ENCODE peak calls at places on chromosomes 2 and 18, in eight cellular contexts. C, Q, W, P, M, H, A and Y are unnamed samples.

GRCh38 chr2:219441451-219442205 is 7.0 kb downstream of the SPEG start:
- DNase-seq in C (no peak), Q (peak; percentile 39), W (no peak), P (peak; percentile 85), M (peak; percentile 77), H (peak; percentile 77), A (peak; percentile 55), Y (peak; percentile 53)

GRCh38 chr2:26850002-26850431 is 2.1 kb downstream of the DPYSL5 start:
- DNase-seq in C (no peak), Q (no peak), W (no peak), P (no peak), M (no peak), H (peak; percentile 68), A (no peak), Y (no peak)

GRCh38 chr2:64104944-64105343 is 39.3 kb downstream of the PELI1 start:
- DNase-seq in C (no peak), Q (no peak), W (no peak), P (no peak), M (no peak), H (no peak), A (peak; percentile 15), Y (peak; percentile 35)

GRCh38 chr2:60552096-60552850 is 1.2 kb downstream of the BCL11A start:
- DNase-seq in C (no peak), Q (no peak), W (no peak), P (peak; percentile 65), M (no peak), H (peak; percentile 78), A (peak; percentile 45), Y (no peak)

GRCh38 chr2:98936133-98936916 is at the start of gene CRACDL:
- DNase-seq in C (no peak), Q (no peak), W (no peak), P (no peak), M (peak; percentile 79), H (peak; percentile 83), A (peak; percentile 32), Y (no peak)

GRCh38 chr2:32250290-32250689 is 14.4 kb downstream of the NLRC4 start:
- DNase-seq in C (no peak), Q (no peak), W (no peak), P (no peak), M (no peak), H (no peak), A (no peak), Y (no peak)

GRCh38 chr2:9330639-9331270 is 92.6 kb downstream of the ITGB1BP1 start:
- DNase-seq in C (no peak), Q (no peak), W (no peak), P (peak; percentile 66), M (no peak), H (no peak), A (no peak), Y (no peak)

GRCh38 chr2:39851691-39852110 is 72.6 kb upstream of the THUMPD2 start:
- DNase-seq in C (no peak), Q (no peak), W (no peak), P (no peak), M (peak; percentile 77), H (peak; percentile 53), A (peak; percentile 28), Y (peak; percentile 68)

GRCh38 chr2:98691307-98691706 is 39.6 kb downstream of the MGAT4A start:
- DNase-seq in C (no peak), Q (no peak), W (no peak), P (no peak), M (no peak), H (no peak), A (peak; percentile 68), Y (no peak)

GRCh38 chr2:227853204-227853629 is 18.2 kb upstream of the DAW1 start:
- DNase-seq in C (no peak), Q (no peak), W (no peak), P (no peak), M (no peak), H (no peak), A (peak; percentile 85), Y (peak; percentile 99)

GRCh38 chr18:44731866-44732555 is 51.3 kb downstream of the SETBP1 start:
- DNase-seq in C (no peak), Q (no peak), W (no peak), P (no peak), M (no peak), H (no peak), A (peak; percentile 59), Y (peak; percentile 53)

GRCh38 chr2:232658217-232658785 is 24.9 kb downstream of the EFHD1 start:
- DNase-seq in C (peak; percentile 16), Q (no peak), W (no peak), P (no peak), M (no peak), H (no peak), A (peak; percentile 19), Y (no peak)

GRCh38 chr2:159073256-159073655 is 104.8 kb downstream of the TANC1 start:
- DNase-seq in C (no peak), Q (no peak), W (no peak), P (no peak), M (no peak), H (no peak), A (peak; percentile 60), Y (peak; percentile 79)

GRCh38 chr18:9137168-9138066 is 836 bp downstream of the ANKRD12 start:
- DNase-seq in C (peak; percentile 22), Q (peak; percentile 52), W (peak; percentile 44), P (peak; percentile 86), M (peak; percentile 90), H (peak; percentile 91), A (peak; percentile 72), Y (peak; percentile 90)

GRCh38 chr18:9135081-9135911 is 1.3 kb upstream of the ANKRD12 start:
- DNase-seq in C (no peak), Q (no peak), W (no peak), P (no peak), M (peak; percentile 32), H (no peak), A (no peak), Y (no peak)

GRCh38 chr18:9133225-9133624 is 3.4 kb upstream of the ANKRD12 start:
- DNase-seq in C (no peak), Q (no peak), W (no peak), P (no peak), M (no peak), H (no peak), A (peak; percentile 41), Y (no peak)

GRCh38 chr18:9136315-9137141 is at the start of gene ANKRD12:
- DNase-seq in C (peak; percentile 89), Q (peak; percentile 96), W (peak; percentile 97), P (peak; percentile 99), M (peak; percentile 99), H (peak; percentile 98), A (peak; percentile 98), Y (peak; percentile 95)

GRCh38 chr18:9135912-9136314 is 668 bp upstream of the ANKRD12 start:
- DNase-seq in C (peak; percentile 43), Q (no peak), W (peak; percentile 25), P (no peak), M (no peak), H (peak; percentile 71), A (peak; percentile 64), Y (no peak)
- H3K4me1 ChIP-seq in C (peaks cover 17% of the 10 kb centered on the region), Q (peaks cover 9% of the 10 kb centered on the region), W (no peaks in the 10 kb centered on the region), P (no peaks in the 10 kb centered on the region), M (peaks cover 18% of the 10 kb centered on the region), H (peaks cover 13% of the 10 kb centered on the region), A (peaks cover 52% of the 10 kb centered on the region), Y (peaks cover 18% of the 10 kb centered on the region)

DNA sequence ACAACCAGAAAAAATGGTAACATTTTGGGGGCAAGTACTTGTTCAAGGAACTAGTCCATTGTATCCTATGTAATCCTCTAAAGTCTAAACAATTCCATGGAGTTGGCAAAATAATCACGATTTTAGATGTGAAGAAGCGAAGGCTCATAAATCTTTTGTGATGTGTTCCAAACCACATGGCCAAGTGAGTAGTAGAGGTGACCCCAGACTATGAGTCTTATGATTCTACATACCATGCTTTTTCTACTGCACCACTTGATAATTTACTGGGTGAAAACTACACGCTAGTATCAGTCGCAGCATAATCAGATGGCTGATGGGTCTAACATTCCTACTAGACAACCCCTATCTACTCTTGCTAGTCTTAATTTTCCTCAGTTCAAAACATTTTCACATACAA is 371.4 kb downstream of the OSR1 start:
- DNase-seq in C (no peak), Q (no peak), W (no peak), P (no peak), M (no peak), H (no peak), A (no peak), Y (peak; percentile 77)
- H3K4me1 ChIP-seq in C (peaks cover 13% of the 10 kb centered on the region), Q (no peaks in the 10 kb centered on the region), W (no peaks in the 10 kb centered on the region), P (peaks cover 4% of the 10 kb centered on the region), M (peaks cover 5% of the 10 kb centered on the region), H (peaks cover 26% of the 10 kb centered on the region), A (peaks cover 30% of the 10 kb centered on the region), Y (peaks cover 20% of the 10 kb centered on the region)

GRCh38 chr18:75213610-75214009 is 3.0 kb downstream of the TSHZ1 start:
- DNase-seq in C (no peak), Q (no peak), W (no peak), P (no peak), M (no peak), H (no peak), A (peak; percentile 46), Y (peak; percentile 80)
- H3K4me1 ChIP-seq in C (peaks cover 13% of the 10 kb centered on the region), Q (peaks cover 4% of the 10 kb centered on the region), W (no peaks in the 10 kb centered on the region), P (no peaks in the 10 kb centered on the region), M (peaks cover 47% of the 10 kb centered on the region), H (peaks cover 13% of the 10 kb centered on the region), A (peaks cover 24% of the 10 kb centered on the region), Y (peaks cover 13% of the 10 kb centered on the region)

DNA sequence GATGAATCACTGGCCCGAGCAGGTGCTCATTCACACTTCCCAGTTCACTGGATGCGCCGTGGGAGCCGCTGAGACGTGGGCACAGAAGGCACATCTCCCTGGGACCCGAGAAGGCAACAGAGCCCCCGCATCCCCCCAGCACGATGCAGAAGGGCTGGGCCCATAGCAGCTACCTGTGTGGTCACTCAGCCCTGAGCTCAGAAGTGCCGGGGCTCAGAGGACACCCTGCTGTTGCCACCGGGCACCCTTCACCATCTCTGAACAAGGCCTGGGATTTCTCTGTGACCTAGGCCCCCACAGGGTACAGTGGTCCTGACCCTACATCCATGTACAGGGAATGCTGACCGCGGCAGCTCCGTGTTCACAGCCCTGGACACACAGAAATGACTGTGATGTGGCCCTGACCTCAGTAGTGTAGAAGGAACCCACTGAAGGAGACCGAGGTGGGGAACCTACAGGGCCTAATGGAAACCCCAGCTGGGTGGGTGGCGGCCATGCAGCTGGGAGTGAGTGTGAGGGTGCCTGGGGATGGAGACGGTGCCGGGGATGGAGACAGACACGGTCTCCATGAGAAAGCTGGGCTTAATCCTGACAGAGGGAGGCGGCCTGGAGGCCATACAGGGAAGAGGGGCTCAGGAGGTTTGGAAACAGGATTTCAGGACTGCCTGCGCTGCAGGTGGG is 111.9 kb upstream of the OTOS start:
- DNase-seq in C (no peak), Q (no peak), W (no peak), P (peak; percentile 60), M (peak; percentile 84), H (no peak), A (no peak), Y (no peak)
- H3K4me1 ChIP-seq in C (peaks cover 49% of the 10 kb centered on the region), Q (no peaks in the 10 kb centered on the region), W (no peaks in the 10 kb centered on the region), P (peaks cover 11% of the 10 kb centered on the region), M (peaks cover 9% of the 10 kb centered on the region), H (peaks cover 19% of the 10 kb centered on the region), A (peaks cover 24% of the 10 kb centered on the region), Y (peaks cover 20% of the 10 kb centered on the region)

GRCh38 chr2:214255046-214255445 is 155.8 kb upstream of the VWC2L start:
- DNase-seq in C (no peak), Q (no peak), W (no peak), P (no peak), M (no peak), H (no peak), A (no peak), Y (no peak)
- H3K4me1 ChIP-seq in C (no peaks in the 10 kb centered on the region), Q (no peaks in the 10 kb centered on the region), W (no peaks in the 10 kb centered on the region), P (no peaks in the 10 kb centered on the region), M (no peaks in the 10 kb centered on the region), H (no peaks in the 10 kb centered on the region), A (no peaks in the 10 kb centered on the region), Y (no peaks in the 10 kb centered on the region)

GRCh38 chr2:128312411-128312810 is 6.3 kb downstream of the HS6ST1 start:
- DNase-seq in C (no peak), Q (no peak), W (no peak), P (peak; percentile 21), M (no peak), H (no peak), A (no peak), Y (no peak)
- H3K4me1 ChIP-seq in C (peaks cover 15% of the 10 kb centered on the region), Q (peaks cover 3% of the 10 kb centered on the region), W (no peaks in the 10 kb centered on the region), P (peaks cover 3% of the 10 kb centered on the region), M (peaks cover 16% of the 10 kb centered on the region), H (peaks cover 42% of the 10 kb centered on the region), A (peaks cover 8% of the 10 kb centered on the region), Y (peaks cover 15% of the 10 kb centered on the region)